ENCODE peak calls at places on chromosomes 5 and 9, in four cellular contexts. M is AG08396, E is tibial nerve, S is NCI-H1105 treated with DMSO at 0.1 percent for 48 hours. J is an unnamed sample.

GRCh38 chr5:72957337-72957736 is 1.5 kb downstream of the FCHO2 start:
- DNase-seq in M (no peak), E (no peak), S (no peak), J (no peak)

GRCh38 chr5:113527746-113528145 is 14.3 kb downstream of the YTHDC2 start:
- DNase-seq in M (no peak), E (no peak), S (no peak), J (no peak)

GRCh38 chr5:77882670-77883257 is 106.6 kb upstream of the TBCA start:
- DNase-seq in M (no peak), E (no peak), S (no peak), J (no peak)

GRCh38 chr5:174315471-174315870 is 270.0 kb downstream of the NSG2 start:
- DNase-seq in M (no peak), E (no peak), S (no peak), J (no peak)

GRCh38 chr5:81749562-81750307 is 1.2 kb downstream of the SSBP2 start:
- DNase-seq in M (peak), E (no peak), S (peak), J (no peak)

GRCh38 chr9:9498147-9498546 is 1114.7 kb downstream of the PTPRD start:
- DNase-seq in M (no peak), E (no peak), S (no peak), J (no peak)

GRCh38 chr9:127524373-127524772 is 73.1 kb downstream of the LRSAM1 start:
- DNase-seq in M (no peak), E (no peak), S (no peak), J (no peak)

GRCh38 chr9:129885018-129885669 is 49.9 kb downstream of the USP20 start:
- DNase-seq in M (no peak), E (peak), S (no peak), J (peak)

GRCh38 chr5:80961376-80962281 is 1.5 kb downstream of the RASGRF2 start:
- DNase-seq in M (no peak), E (no peak), S (no peak), J (no peak)

GRCh38 chr5:83927140-83927733 is 206.6 kb upstream of the HAPLN1 start:
- DNase-seq in M (peak), E (peak), S (peak), J (peak)

GRCh38 chr5:72314571-72315172 is 5.4 kb downstream of the MRPS27 start:
- DNase-seq in M (peak), E (no peak), S (peak), J (peak)

GRCh38 chr5:142506756-142507155 is 179.1 kb downstream of the FGF1 start:
- DNase-seq in M (no peak), E (no peak), S (no peak), J (no peak)

GRCh38 chr9:2257530-2257929 is 242.4 kb downstream of the SMARCA2 start:
- DNase-seq in M (no peak), E (no peak), S (no peak), J (peak)

GRCh38 chr5:31859096-31859495 is 220.2 kb downstream of the PDZD2 start:
- DNase-seq in M (no peak), E (no peak), S (no peak), J (no peak)

GRCh38 chr5:87061046-87061445 is 206.6 kb upstream of the RASA1 start:
- DNase-seq in M (no peak), E (no peak), S (no peak), J (no peak)

GRCh38 chr9:18658764-18659705 is 185.1 kb downstream of the ADAMTSL1 start:
- DNase-seq in M (peak), E (no peak), S (no peak), J (no peak)

GRCh38 chr5:59038169-59039002 is 455.5 kb downstream of the RAB3C start:
- DNase-seq in M (peak), E (no peak), S (no peak), J (no peak)

GRCh38 chr5:31098811-31099210 is 94.7 kb upstream of the CDH6 start:
- DNase-seq in M (no peak), E (no peak), S (no peak), J (no peak)

GRCh38 chr5:127562252-127562651 is 44.8 kb downstream of the PRRC1 start:
- DNase-seq in M (no peak), E (peak), S (peak), J (no peak)

GRCh38 chr9:33233659-33234335 is 6.2 kb upstream of the SPINK4 start:
- DNase-seq in M (peak), E (no peak), S (peak), J (peak)

GRCh38 chr5:138602371-138603000 is 27.3 kb upstream of the HSPA9 start:
- DNase-seq in M (no peak), E (no peak), S (no peak), J (no peak)

GRCh38 chr5:127867006-127867788 is 164.0 kb downstream of the CCDC192 start:
- DNase-seq in M (no peak), E (no peak), S (no peak), J (no peak)

GRCh38 chr5:139207302-139208000 is 9.3 kb upstream of the SIL1 start:
- DNase-seq in M (no peak), E (no peak), S (no peak), J (no peak)

GRCh38 chr9:110142868-110143866 is 64.8 kb downstream of the C9orf152 start:
- DNase-seq in M (no peak), E (no peak), S (no peak), J (peak)

GRCh38 chr9:16960084-16960483 is 89.6 kb upstream of the BNC2 start:
- DNase-seq in M (no peak), E (no peak), S (no peak), J (no peak)

GRCh38 chr9:69379250-69379982 is 54.4 kb downstream of the ENTREP1 start:
- DNase-seq in M (no peak), E (no peak), S (no peak), J (no peak)

GRCh38 chr9:20357207-20357503 is 265.1 kb downstream of the MLLT3 start:
- DNase-seq in M (no peak), E (no peak), S (no peak), J (no peak)

GRCh38 chr9:76230961-76231360 is 163.3 kb downstream of the RFK start:
- DNase-seq in M (no peak), E (no peak), S (no peak), J (no peak)

GRCh38 chr9:133716564-133717112 is 21.5 kb downstream of the SARDH start:
- DNase-seq in M (no peak), E (no peak), S (no peak), J (no peak)

GRCh38 chr9:18923671-18924430 is 109.2 kb downstream of the SAXO1 start:
- DNase-seq in M (no peak), E (no peak), S (no peak), J (no peak)

GRCh38 chr5:20556364-20556763 is 568.4 kb upstream of the CDH18 start:
- DNase-seq in M (no peak), E (no peak), S (no peak), J (no peak)

GRCh38 chr5:96300986-96301385 is 132.1 kb downstream of the PCSK1 start:
- DNase-seq in M (no peak), E (no peak), S (no peak), J (no peak)

GRCh38 chr5:171644536-171644935 is 141.1 kb upstream of the SMIM23 start:
- DNase-seq in M (no peak), E (no peak), S (no peak), J (no peak)

GRCh38 chr5:136014976-136015375 is 13.8 kb upstream of the TGFBI start:
- DNase-seq in M (no peak), E (no peak), S (no peak), J (no peak)

GRCh38 chr5:169547508-169547907 is 36.1 kb upstream of the SPDL1 start:
- DNase-seq in M (no peak), E (no peak), S (no peak), J (no peak)

GRCh38 chr5:81429986-81430385 is 36.1 kb upstream of the ACOT12 start:
- DNase-seq in M (no peak), E (no peak), S (no peak), J (no peak)

GRCh38 chr9:95506692-95507455 is 9.9 kb downstream of the PTCH1 start:
- DNase-seq in M (peak), E (no peak), S (peak), J (peak)

J was measured in COR-L47.